ENCODE peak calls at places on chromosome X, in seven cellular contexts. V is bronchial epithelial cell, G is uterus, O is breast epithelium, C is AG10803, I is coronary artery, B is right atrium auricular region. M is an unnamed sample.

GRCh38 chrX:77422886-77423648 is 24.1 kb upstream of the FGF16 start:
- DNase-seq in V (no peak), I (no peak), C (no peak), B (no peak), G (no peak), O (no peak), M (no peak)

GRCh38 chrX:21708116-21708515 is 49.8 kb downstream of the SMPX start:
- DNase-seq in I (no peak), G (no peak), B (no peak), C (no peak), O (no peak), V (no peak), M (no peak)

GRCh38 chrX:7191681-7192110 is 43.7 kb upstream of the PUDP start:
- DNase-seq in B (no peak), G (no peak), O (no peak), V (no peak), I (no peak), C (no peak), M (no peak)

GRCh38 chrX:48616575-48616974 is 19.3 kb downstream of the WDR13 start:
- DNase-seq in I (no peak), C (no peak), G (no peak), V (no peak), B (no peak), O (no peak), M (no peak)

GRCh38 chrX:135330709-135331108 is 21.4 kb downstream of the ETDC start:
- DNase-seq in V (no peak), B (no peak), C (no peak), I (no peak), O (no peak), G (no peak), M (no peak)

GRCh38 chrX:25034889-25035288 is 19.1 kb upstream of the ARX start:
- DNase-seq in B (no peak), C (peak), I (no peak), V (no peak), G (no peak), O (no peak), M (no peak)

GRCh38 chrX:133852837-133853236 is 132.6 kb downstream of the GPC3 start:
- DNase-seq in I (no peak), C (no peak), O (no peak), V (no peak), G (no peak), B (no peak), M (no peak)

GRCh38 chrX:39613997-39614679 is 483.6 kb downstream of the BCOR start:
- DNase-seq in V (no peak), B (no peak), G (no peak), I (no peak), O (no peak), C (no peak), M (no peak)

GRCh38 chrX:72052415-72053090 is 79.2 kb downstream of the RTL5 start:
- DNase-seq in B (no peak), I (peak), O (no peak), V (peak), G (no peak), C (peak), M (no peak)

GRCh38 chrX:45172890-45173289 is 27.8 kb downstream of the DIPK2B start:
- DNase-seq in V (peak), C (peak), B (no peak), G (no peak), O (no peak), I (no peak), M (no peak)

GRCh38 chrX:42714981-42715688 is 62.8 kb downstream of the PPP1R2C start:
- DNase-seq in O (peak), B (no peak), G (no peak), C (no peak), V (peak), I (no peak), M (no peak)

GRCh38 chrX:40107291-40108083 is 9.7 kb upstream of the BCOR start:
- DNase-seq in V (no peak), G (peak), C (no peak), I (no peak), B (peak), O (no peak), M (no peak)

GRCh38 chrX:149541521-149542047 is 772 bp downstream of the EOLA1 start:
- DNase-seq in V (no peak), G (no peak), O (no peak), I (no peak), B (no peak), C (no peak), M (no peak)

GRCh38 chrX:117957128-117957527 is 159.5 kb downstream of the KLHL13 start:
- DNase-seq in O (no peak), G (no peak), C (no peak), V (peak), I (no peak), B (no peak), M (no peak)

GRCh38 chrX:115679460-115679859 is 118.5 kb downstream of the PLS3 start:
- DNase-seq in B (no peak), I (no peak), G (no peak), V (peak), O (no peak), C (peak), M (no peak)

GRCh38 chrX:10579018-10579752 is 41.2 kb downstream of the MID1 start:
- DNase-seq in V (peak), G (no peak), I (no peak), C (peak), B (no peak), O (no peak), M (no peak)

GRCh38 chrX:150482537-150483217 is 85.7 kb upstream of the MTM1 start:
- DNase-seq in I (no peak), O (no peak), C (peak), V (peak), B (no peak), G (no peak), M (no peak)

GRCh38 chrX:135086197-135086854 is 34.0 kb downstream of the ETDB start:
- DNase-seq in C (peak), B (no peak), O (no peak), G (peak), I (no peak), V (peak), M (no peak)

GRCh38 chrX:11944486-11944885 is 186.4 kb downstream of the MSL3 start:
- DNase-seq in V (peak), B (no peak), O (no peak), C (peak), G (no peak), I (no peak), M (no peak)
- TF ChIP-seq CTCF in V (peak), B (no peak), O (no peak), C (peak), G (no peak), I (no peak), M (no peak)

GRCh38 chrX:101595739-101596419 is 21.9 kb downstream of the ARMCX6 start:
- DNase-seq in C (peak), V (peak), G (peak), B (no peak), I (no peak), O (no peak), M (no peak)
- TF ChIP-seq CTCF in C (peak), V (peak), G (peak), B (peak), I (peak), O (peak), M (peak)

DNA sequence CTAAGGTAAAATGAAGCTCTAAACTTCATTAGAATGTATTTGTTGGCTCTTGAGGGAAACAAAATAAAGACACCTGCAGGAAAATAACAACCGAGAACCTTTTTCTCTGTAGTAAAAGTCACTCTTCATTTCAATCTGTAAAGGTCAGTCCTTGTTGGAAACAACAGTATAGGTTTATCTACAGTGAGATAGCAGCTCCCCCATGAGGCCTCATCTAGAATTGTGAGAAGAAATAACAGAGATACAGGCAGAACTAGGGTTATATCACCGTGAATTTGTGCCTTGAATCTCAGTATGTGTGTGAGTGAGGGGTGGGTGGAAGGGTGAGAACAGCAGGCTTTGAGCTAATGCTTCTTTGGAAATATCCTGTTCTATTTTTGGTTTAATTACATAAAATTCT is 107.8 kb upstream of the FMR1 start:
- DNase-seq in I (no peak), G (no peak), B (no peak), C (peak), O (no peak), V (peak), M (no peak)
- TF ChIP-seq CTCF in I (no peak), G (peak), B (no peak), C (peak), O (peak), V (peak), M (no peak)

GRCh38 chrX:130082244-130083106 is 27.8 kb downstream of the ELF4 start:
- DNase-seq in V (no peak), O (no peak), G (peak), B (peak), C (peak), I (no peak), M (no peak)
- TF ChIP-seq CTCF in V (no peak), O (no peak), G (peak), B (no peak), C (peak), I (no peak), M (no peak)

GRCh38 chrX:109614951-109615350 is 10.0 kb downstream of the KCNE5 start:
- DNase-seq in V (no peak), B (no peak), G (no peak), C (no peak), O (no peak), I (no peak), M (no peak)
- TF ChIP-seq CTCF in V (no peak), B (no peak), G (no peak), C (no peak), O (no peak), I (no peak), M (no peak)

GRCh38 chrX:12648995-12649394 is 142.2 kb upstream of the PRPS2 start:
- DNase-seq in B (no peak), O (no peak), V (no peak), C (no peak), G (no peak), I (no peak), M (no peak)
- TF ChIP-seq CTCF in B (no peak), O (no peak), V (no peak), C (no peak), G (no peak), I (no peak), M (no peak)

DNA sequence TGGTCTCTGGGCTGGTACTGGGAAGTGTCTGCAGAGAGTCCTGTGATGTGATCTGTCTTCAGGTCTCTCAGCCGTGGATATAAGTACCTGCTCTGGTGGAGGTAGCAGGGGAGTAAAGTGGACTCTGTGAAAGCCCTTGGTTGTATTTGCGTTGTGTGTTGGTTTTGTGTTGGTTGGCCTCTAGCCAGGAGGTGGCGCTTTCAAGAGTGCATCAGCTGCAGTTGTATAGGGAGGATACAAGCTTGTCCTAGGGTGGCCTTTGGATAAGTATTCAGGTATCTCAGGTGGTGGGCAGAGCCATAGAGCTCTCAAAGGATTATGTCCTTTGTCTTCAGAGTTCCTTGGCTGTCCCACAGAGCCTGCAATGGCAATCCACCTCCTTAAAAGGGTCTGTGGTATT is 111.6 kb downstream of the MAGEB17 start:
- DNase-seq in V (no peak), C (no peak), I (no peak), B (no peak), G (no peak), O (no peak), M (no peak)
- TF ChIP-seq CTCF in V (no peak), C (no peak), I (no peak), B (no peak), G (no peak), O (no peak), M (no peak)

GRCh38 chrX:17361620-17362019 is 13.4 kb upstream of the NHS start:
- DNase-seq in O (no peak), V (no peak), C (no peak), I (no peak), G (no peak), B (no peak), M (no peak)
- TF ChIP-seq CTCF in O (no peak), V (no peak), C (peak), I (no peak), G (peak), B (no peak), M (no peak)

M was measured in esophagus muscularis mucosa.